ENCODE peak calls at places on chromosomes 12 and 14, in ten cellular contexts. One of them, this sample, is unnamed. For H3K4me1, the result is how much of the 10 kb centered on the place peaks cover.

GRCh38 chr14:22179190-22179589 is 409.8 kb downstream of the DAD1 start:
- DNase-seq in ovary: no peak
- DNase-seq in Panc1: no peak
- DNase-seq in cardiac muscle cell: no peak
- DNase-seq in mammary epithelial cell: no peak
- DNase-seq in sigmoid colon: no peak
- DNase-seq in psoas muscle: no peak
- DNase-seq in prostate gland: no peak
- DNase-seq in K562: no peak
- DNase-seq in esophagus squamous epithelium: no peak
- DNase-seq in this sample: no peak

GRCh38 chr14:103727313-103728000 is 11.8 kb downstream of the ZFYVE21 start:
- DNase-seq in ovary: no peak
- DNase-seq in Panc1: no peak
- DNase-seq in cardiac muscle cell: no peak
- DNase-seq in mammary epithelial cell: no peak
- DNase-seq in sigmoid colon: no peak
- DNase-seq in psoas muscle: peak
- DNase-seq in prostate gland: peak
- DNase-seq in K562: no peak
- DNase-seq in esophagus squamous epithelium: no peak
- DNase-seq in this sample: no peak

GRCh38 chr12:121713257-121714155 is 954 bp downstream of the TMEM120B start:
- DNase-seq in ovary: peak
- DNase-seq in Panc1: no peak
- DNase-seq in cardiac muscle cell: no peak
- DNase-seq in mammary epithelial cell: no peak
- DNase-seq in sigmoid colon: peak
- DNase-seq in psoas muscle: peak
- DNase-seq in prostate gland: no peak
- DNase-seq in K562: peak
- DNase-seq in esophagus squamous epithelium: no peak
- DNase-seq in this sample: peak

GRCh38 chr12:13375583-13376413 is 179.3 kb downstream of the EMP1 start:
- DNase-seq in ovary: no peak
- DNase-seq in Panc1: no peak
- DNase-seq in cardiac muscle cell: no peak
- DNase-seq in mammary epithelial cell: no peak
- DNase-seq in sigmoid colon: no peak
- DNase-seq in psoas muscle: no peak
- DNase-seq in prostate gland: no peak
- DNase-seq in K562: no peak
- DNase-seq in esophagus squamous epithelium: no peak
- DNase-seq in this sample: no peak

GRCh38 chr12:111276189-111276588 is 92.7 kb downstream of the PHETA1 start:
- DNase-seq in ovary: no peak
- DNase-seq in Panc1: no peak
- DNase-seq in cardiac muscle cell: no peak
- DNase-seq in mammary epithelial cell: no peak
- DNase-seq in sigmoid colon: no peak
- DNase-seq in psoas muscle: no peak
- DNase-seq in prostate gland: no peak
- DNase-seq in K562: no peak
- DNase-seq in esophagus squamous epithelium: no peak
- DNase-seq in this sample: no peak

GRCh38 chr12:80763874-80764273 is 47.2 kb downstream of the MYF5 start:
- DNase-seq in ovary: no peak
- DNase-seq in Panc1: peak
- DNase-seq in cardiac muscle cell: peak
- DNase-seq in mammary epithelial cell: peak
- DNase-seq in sigmoid colon: no peak
- DNase-seq in psoas muscle: no peak
- DNase-seq in prostate gland: no peak
- DNase-seq in K562: peak
- DNase-seq in esophagus squamous epithelium: no peak
- DNase-seq in this sample: no peak

GRCh38 chr12:32399373-32400113 is at the start of gene FGD4:
- DNase-seq in ovary: peak
- DNase-seq in Panc1: no peak
- DNase-seq in cardiac muscle cell: peak
- DNase-seq in mammary epithelial cell: peak
- DNase-seq in sigmoid colon: peak
- DNase-seq in psoas muscle: peak
- DNase-seq in prostate gland: peak
- DNase-seq in K562: peak
- DNase-seq in esophagus squamous epithelium: peak
- DNase-seq in this sample: peak

GRCh38 chr12:81800298-81801148 is 41.4 kb upstream of the PPFIA2 start:
- DNase-seq in ovary: no peak
- DNase-seq in Panc1: no peak
- DNase-seq in cardiac muscle cell: peak
- DNase-seq in mammary epithelial cell: no peak
- DNase-seq in sigmoid colon: no peak
- DNase-seq in psoas muscle: no peak
- DNase-seq in prostate gland: no peak
- DNase-seq in K562: no peak
- DNase-seq in esophagus squamous epithelium: no peak
- DNase-seq in this sample: no peak

GRCh38 chr12:46222642-46223041 is 46.2 kb downstream of the SLC38A1 start:
- DNase-seq in ovary: no peak
- DNase-seq in Panc1: no peak
- DNase-seq in cardiac muscle cell: no peak
- DNase-seq in mammary epithelial cell: no peak
- DNase-seq in sigmoid colon: no peak
- DNase-seq in psoas muscle: no peak
- DNase-seq in prostate gland: no peak
- DNase-seq in K562: no peak
- DNase-seq in esophagus squamous epithelium: no peak
- DNase-seq in this sample: no peak

GRCh38 chr12:46221255-46222128 is 47.4 kb downstream of the SLC38A1 start:
- DNase-seq in ovary: no peak
- DNase-seq in Panc1: no peak
- DNase-seq in cardiac muscle cell: no peak
- DNase-seq in mammary epithelial cell: peak
- DNase-seq in sigmoid colon: no peak
- DNase-seq in psoas muscle: no peak
- DNase-seq in prostate gland: no peak
- DNase-seq in K562: peak
- DNase-seq in esophagus squamous epithelium: no peak
- DNase-seq in this sample: no peak

GRCh38 chr12:46224401-46224800 is 44.4 kb downstream of the SLC38A1 start:
- DNase-seq in ovary: peak
- DNase-seq in Panc1: no peak
- DNase-seq in cardiac muscle cell: no peak
- DNase-seq in mammary epithelial cell: no peak
- DNase-seq in sigmoid colon: peak
- DNase-seq in psoas muscle: peak
- DNase-seq in prostate gland: peak
- DNase-seq in K562: no peak
- DNase-seq in esophagus squamous epithelium: no peak
- DNase-seq in this sample: peak

GRCh38 chr12:46219892-46220655 is 48.8 kb downstream of the SLC38A1 start:
- DNase-seq in ovary: no peak
- DNase-seq in Panc1: no peak
- DNase-seq in cardiac muscle cell: no peak
- DNase-seq in mammary epithelial cell: peak
- DNase-seq in sigmoid colon: no peak
- DNase-seq in psoas muscle: no peak
- DNase-seq in prostate gland: no peak
- DNase-seq in K562: peak
- DNase-seq in esophagus squamous epithelium: no peak
- DNase-seq in this sample: no peak

GRCh38 chr12:46223047-46223446 is 45.8 kb downstream of the SLC38A1 start:
- DNase-seq in ovary: no peak
- DNase-seq in Panc1: no peak
- DNase-seq in cardiac muscle cell: no peak
- DNase-seq in mammary epithelial cell: no peak
- DNase-seq in sigmoid colon: no peak
- DNase-seq in psoas muscle: no peak
- DNase-seq in prostate gland: no peak
- DNase-seq in K562: no peak
- DNase-seq in esophagus squamous epithelium: no peak
- DNase-seq in this sample: no peak
- H3K4me1 ChIP-seq in ovary: under half
- H3K4me1 ChIP-seq in Panc1: under half
- H3K4me1 ChIP-seq in cardiac muscle cell: under half
- H3K4me1 ChIP-seq in mammary epithelial cell: under half
- H3K4me1 ChIP-seq in sigmoid colon: half or more
- H3K4me1 ChIP-seq in psoas muscle: under half
- H3K4me1 ChIP-seq in prostate gland: under half
- H3K4me1 ChIP-seq in K562: under half
- H3K4me1 ChIP-seq in esophagus squamous epithelium: under half
- H3K4me1 ChIP-seq in this sample: under half

DNA sequence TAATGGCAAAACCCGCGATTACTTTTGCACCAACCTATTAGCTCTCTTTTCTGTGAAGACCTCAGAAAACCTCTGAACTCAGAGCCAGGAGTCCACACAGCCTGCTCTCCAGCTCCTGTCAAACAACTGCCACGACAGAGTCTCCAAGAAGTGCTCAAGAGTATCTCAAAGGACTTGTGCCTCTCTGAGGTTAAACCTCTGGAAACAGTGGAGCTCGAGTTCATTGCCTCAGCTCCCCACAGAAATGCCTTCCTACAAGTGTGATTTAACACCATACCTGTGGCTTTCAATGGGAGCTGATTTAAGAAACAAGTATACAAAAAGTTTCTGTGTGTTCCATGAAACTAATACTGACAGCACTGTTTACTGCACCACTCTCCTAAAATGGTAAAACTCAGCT is 20.1 kb downstream of the ACTN1 start:
- DNase-seq in ovary: no peak
- DNase-seq in Panc1: no peak
- DNase-seq in cardiac muscle cell: no peak
- DNase-seq in mammary epithelial cell: no peak
- DNase-seq in sigmoid colon: no peak
- DNase-seq in psoas muscle: no peak
- DNase-seq in prostate gland: no peak
- DNase-seq in K562: no peak
- DNase-seq in esophagus squamous epithelium: no peak
- DNase-seq in this sample: no peak
- H3K27ac ChIP-seq in ovary: no peak
- H3K27ac ChIP-seq in Panc1: peak
- H3K27ac ChIP-seq in cardiac muscle cell: no peak
- H3K27ac ChIP-seq in mammary epithelial cell: peak
- H3K27ac ChIP-seq in sigmoid colon: peak
- H3K27ac ChIP-seq in psoas muscle: no peak
- H3K27ac ChIP-seq in prostate gland: peak
- H3K27ac ChIP-seq in K562: no peak
- H3K27ac ChIP-seq in esophagus squamous epithelium: peak
- H3K27ac ChIP-seq in this sample: peak

DNA sequence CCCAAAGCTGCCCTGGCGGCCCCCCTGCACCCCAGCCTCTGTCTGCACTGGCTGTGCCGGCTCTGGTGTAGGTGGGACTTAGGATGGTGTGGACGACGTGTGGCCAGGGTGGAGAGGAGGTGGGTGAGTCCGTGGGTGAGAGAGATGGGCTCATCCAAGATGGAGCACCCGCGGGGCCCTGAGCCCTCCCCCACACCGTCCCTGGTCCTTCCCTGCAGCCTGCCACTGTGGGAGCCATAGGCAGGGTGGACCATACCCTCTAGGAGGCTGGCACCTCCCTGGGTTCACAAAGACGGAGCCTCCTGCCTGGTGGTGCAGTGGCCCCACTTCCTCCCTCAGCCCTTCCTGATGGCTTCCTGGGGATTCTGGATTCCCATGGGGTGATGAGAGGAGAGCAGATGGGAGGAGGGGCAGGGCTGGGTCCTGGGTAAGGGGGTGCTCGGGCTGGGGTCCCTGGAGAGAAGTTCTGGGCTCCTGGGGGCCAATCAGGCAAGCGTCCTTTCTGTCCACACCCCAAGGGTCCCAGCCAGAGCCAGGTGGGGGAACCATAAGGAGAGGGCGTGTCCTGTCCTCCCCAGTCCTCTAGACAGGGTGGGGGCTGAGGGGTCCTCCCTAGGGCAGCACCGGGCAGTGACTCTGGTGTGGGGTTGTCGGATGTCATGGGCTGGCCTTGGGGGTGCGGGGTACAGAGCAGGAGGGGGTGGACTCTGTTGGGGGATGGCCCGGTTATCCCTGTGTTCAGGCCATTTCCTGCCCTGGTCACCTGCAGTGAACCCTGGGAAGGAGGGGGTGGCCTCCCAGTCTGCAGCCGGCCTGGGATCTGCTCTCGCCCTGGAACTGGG is 384.8 kb downstream of the TMEM121 start:
- DNase-seq in ovary: no peak
- DNase-seq in Panc1: no peak
- DNase-seq in cardiac muscle cell: no peak
- DNase-seq in mammary epithelial cell: no peak
- DNase-seq in sigmoid colon: no peak
- DNase-seq in psoas muscle: peak
- DNase-seq in prostate gland: no peak
- DNase-seq in K562: no peak
- DNase-seq in esophagus squamous epithelium: no peak
- DNase-seq in this sample: no peak
- TF ChIP-seq CTCF in ovary: no peak
- TF ChIP-seq CTCF in Panc1: no peak
- TF ChIP-seq CTCF in cardiac muscle cell: no peak
- TF ChIP-seq CTCF in mammary epithelial cell: no peak
- TF ChIP-seq CTCF in sigmoid colon: no peak
- TF ChIP-seq CTCF in psoas muscle: no peak
- TF ChIP-seq CTCF in prostate gland: no peak
- TF ChIP-seq CTCF in K562: no peak
- TF ChIP-seq CTCF in esophagus squamous epithelium: no peak
- TF ChIP-seq CTCF in this sample: no peak

GRCh38 chr14:105489607-105490317 is 1.3 kb upstream of the TEDC1 start:
- DNase-seq in ovary: peak
- DNase-seq in Panc1: no peak
- DNase-seq in cardiac muscle cell: peak
- DNase-seq in mammary epithelial cell: peak
- DNase-seq in sigmoid colon: peak
- DNase-seq in psoas muscle: peak
- DNase-seq in prostate gland: peak
- DNase-seq in K562: peak
- DNase-seq in esophagus squamous epithelium: peak
- DNase-seq in this sample: peak

GRCh38 chr14:105487449-105487985 is 831 bp downstream of the CRIP1 start:
- DNase-seq in ovary: no peak
- DNase-seq in Panc1: no peak
- DNase-seq in cardiac muscle cell: no peak
- DNase-seq in mammary epithelial cell: no peak
- DNase-seq in sigmoid colon: no peak
- DNase-seq in psoas muscle: peak
- DNase-seq in prostate gland: no peak
- DNase-seq in K562: no peak
- DNase-seq in esophagus squamous epithelium: no peak
- DNase-seq in this sample: peak

GRCh38 chr14:105490318-105490571 is 801 bp upstream of the TEDC1 start:
- DNase-seq in ovary: peak
- DNase-seq in Panc1: no peak
- DNase-seq in cardiac muscle cell: no peak
- DNase-seq in mammary epithelial cell: no peak
- DNase-seq in sigmoid colon: no peak
- DNase-seq in psoas muscle: peak
- DNase-seq in prostate gland: no peak
- DNase-seq in K562: no peak
- DNase-seq in esophagus squamous epithelium: no peak
- DNase-seq in this sample: no peak

GRCh38 chr14:105487986-105488777 is 1.5 kb downstream of the CRIP1 start:
- DNase-seq in ovary: peak
- DNase-seq in Panc1: no peak
- DNase-seq in cardiac muscle cell: no peak
- DNase-seq in mammary epithelial cell: no peak
- DNase-seq in sigmoid colon: no peak
- DNase-seq in psoas muscle: peak
- DNase-seq in prostate gland: no peak
- DNase-seq in K562: no peak
- DNase-seq in esophagus squamous epithelium: no peak
- DNase-seq in this sample: no peak

GRCh38 chr14:105488781-105489606 is 2.1 kb upstream of the TEDC1 start:
- DNase-seq in ovary: peak
- DNase-seq in Panc1: no peak
- DNase-seq in cardiac muscle cell: no peak
- DNase-seq in mammary epithelial cell: no peak
- DNase-seq in sigmoid colon: no peak
- DNase-seq in psoas muscle: peak
- DNase-seq in prostate gland: no peak
- DNase-seq in K562: no peak
- DNase-seq in esophagus squamous epithelium: no peak
- DNase-seq in this sample: no peak
- H3K4me1 ChIP-seq in ovary: under half
- H3K4me1 ChIP-seq in Panc1: under half
- H3K4me1 ChIP-seq in cardiac muscle cell: under half
- H3K4me1 ChIP-seq in mammary epithelial cell: under half
- H3K4me1 ChIP-seq in sigmoid colon: half or more
- H3K4me1 ChIP-seq in psoas muscle: under half
- H3K4me1 ChIP-seq in prostate gland: under half
- H3K4me1 ChIP-seq in K562: half or more
- H3K4me1 ChIP-seq in esophagus squamous epithelium: half or more
- H3K4me1 ChIP-seq in this sample: half or more

This sample was measured in heart left ventricle.